ENCODE peak calls at places on chromosomes 3 and 15, in eight cellular contexts. G, U, W, R, C, D, E and T are unnamed samples.

GRCh38 chr3:90092994-90093393 is 985.6 kb downstream of the EPHA3 start:
- DNase-seq in G (no peak), U (no peak), W (no peak), R (peak; percentile 8), C (peak; percentile 61), D (no peak), E (no peak), T (no peak)

GRCh38 chr3:120177151-120177550 is 82.9 kb upstream of the GSK3B start:
- DNase-seq in G (peak; percentile 30), U (no peak), W (no peak), R (peak; percentile 83), C (peak; percentile 18), D (no peak), E (peak; percentile 70), T (peak; percentile 55)

GRCh38 chr3:181253796-181254195 is 264.3 kb upstream of the DNAJC19 start:
- DNase-seq in G (no peak), U (no peak), W (no peak), R (no peak), C (no peak), D (no peak), E (no peak), T (no peak)

GRCh38 chr15:20341901-20342605 is 199.5 kb downstream of the GOLGA6L6 start:
- DNase-seq in G (peak; percentile 73), U (no peak), W (no peak), R (no peak), C (no peak), D (peak; percentile 97), E (no peak), T (no peak)

GRCh38 chr3:64190517-64191515 is 34.5 kb downstream of the PRICKLE2 start:
- DNase-seq in G (no peak), U (no peak), W (no peak), R (peak; percentile 54), C (no peak), D (no peak), E (no peak), T (peak; percentile 19)

GRCh38 chr3:37249717-37250116 is 75.3 kb upstream of the LRRFIP2 start:
- DNase-seq in G (no peak), U (no peak), W (no peak), R (no peak), C (no peak), D (no peak), E (no peak), T (no peak)

GRCh38 chr15:37814847-37815246 is 119.6 kb upstream of the TMCO5A start:
- DNase-seq in G (no peak), U (no peak), W (no peak), R (no peak), C (no peak), D (no peak), E (no peak), T (no peak)

GRCh38 chr15:73305331-73306211 is 63.2 kb downstream of the HCN4 start:
- DNase-seq in G (peak; percentile 42), U (no peak), W (no peak), R (peak; percentile 74), C (peak; percentile 71), D (no peak), E (peak; percentile 21), T (no peak)

GRCh38 chr3:197750863-197751737 is 1.4 kb downstream of the FYTTD1 start:
- DNase-seq in G (peak; percentile 45), U (peak; percentile 27), W (no peak), R (peak; percentile 30), C (peak; percentile 42), D (no peak), E (no peak), T (no peak)

GRCh38 chr3:171718493-171719205 is 91.6 kb downstream of the PLD1 start:
- DNase-seq in G (no peak), U (no peak), W (no peak), R (no peak), C (no peak), D (no peak), E (no peak), T (no peak)

GRCh38 chr3:124778061-124778460 is 47.8 kb downstream of the UMPS start:
- DNase-seq in G (no peak), U (no peak), W (no peak), R (no peak), C (peak; percentile 73), D (no peak), E (no peak), T (no peak)

GRCh38 chr3:74351213-74351612 is 263.2 kb downstream of the CNTN3 start:
- DNase-seq in G (no peak), U (no peak), W (no peak), R (no peak), C (no peak), D (peak; percentile 75), E (no peak), T (no peak)